ENCODE peak calls at places on chromosomes 11 and 22, in seven cellular contexts. One of them, this sample, is unnamed. For H3K27me3, the result is how much of the 10 kb centered on the place peaks cover.

GRCh38 chr11:5280582-5281102 is 10.9 kb upstream of the HBE1 start:
- DNase-seq in heart right ventricle: peak
- DNase-seq in stomach: peak
- DNase-seq in heart left ventricle: peak
- DNase-seq in kidney epithelial cell: peak
- DNase-seq in right cardiac atrium: peak
- DNase-seq in body of pancreas: peak
- DNase-seq in this sample: peak

GRCh38 chr11:127338380-127339259 is 338.1 kb upstream of the KIRREL3 start:
- DNase-seq in heart left ventricle: no peak
- DNase-seq in kidney epithelial cell: no peak
- DNase-seq in heart right ventricle: no peak
- DNase-seq in stomach: no peak
- DNase-seq in body of pancreas: no peak
- DNase-seq in right cardiac atrium: no peak
- DNase-seq in this sample: no peak

GRCh38 chr11:109845437-109845836 is 247.8 kb upstream of the ZC3H12C start:
- DNase-seq in right cardiac atrium: no peak
- DNase-seq in kidney epithelial cell: no peak
- DNase-seq in heart left ventricle: no peak
- DNase-seq in body of pancreas: peak
- DNase-seq in heart right ventricle: no peak
- DNase-seq in stomach: no peak
- DNase-seq in this sample: no peak

GRCh38 chr11:100827934-100828661 is 141.0 kb downstream of the ARHGAP42 start:
- DNase-seq in stomach: no peak
- DNase-seq in heart left ventricle: no peak
- DNase-seq in right cardiac atrium: no peak
- DNase-seq in body of pancreas: peak
- DNase-seq in kidney epithelial cell: peak
- DNase-seq in heart right ventricle: no peak
- DNase-seq in this sample: no peak

GRCh38 chr11:131897976-131898375 is 527.6 kb downstream of the NTM start:
- DNase-seq in body of pancreas: no peak
- DNase-seq in heart right ventricle: no peak
- DNase-seq in stomach: no peak
- DNase-seq in kidney epithelial cell: no peak
- DNase-seq in right cardiac atrium: no peak
- DNase-seq in heart left ventricle: no peak
- DNase-seq in this sample: no peak

GRCh38 chr11:16883179-16883578 is 131.0 kb downstream of the PLEKHA7 start:
- DNase-seq in kidney epithelial cell: no peak
- DNase-seq in stomach: peak
- DNase-seq in heart right ventricle: peak
- DNase-seq in heart left ventricle: no peak
- DNase-seq in body of pancreas: no peak
- DNase-seq in right cardiac atrium: no peak
- DNase-seq in this sample: no peak

GRCh38 chr11:5736396-5736795 is at the start of gene OR56B1:
- DNase-seq in right cardiac atrium: no peak
- DNase-seq in body of pancreas: no peak
- DNase-seq in heart left ventricle: no peak
- DNase-seq in heart right ventricle: no peak
- DNase-seq in stomach: no peak
- DNase-seq in kidney epithelial cell: no peak
- DNase-seq in this sample: no peak

GRCh38 chr22:38345782-38346181 is 28.5 kb upstream of the CSNK1E start:
- DNase-seq in stomach: peak
- DNase-seq in kidney epithelial cell: no peak
- DNase-seq in heart left ventricle: no peak
- DNase-seq in heart right ventricle: no peak
- DNase-seq in right cardiac atrium: no peak
- DNase-seq in body of pancreas: no peak
- DNase-seq in this sample: no peak

GRCh38 chr11:118306556-118306955 is 2.0 kb downstream of the CD3E start:
- DNase-seq in stomach: no peak
- DNase-seq in heart right ventricle: no peak
- DNase-seq in kidney epithelial cell: no peak
- DNase-seq in heart left ventricle: no peak
- DNase-seq in body of pancreas: no peak
- DNase-seq in right cardiac atrium: no peak
- DNase-seq in this sample: no peak

GRCh38 chr11:70796601-70797000 is 398.3 kb downstream of the CTTN start:
- DNase-seq in heart right ventricle: no peak
- DNase-seq in body of pancreas: no peak
- DNase-seq in right cardiac atrium: no peak
- DNase-seq in heart left ventricle: no peak
- DNase-seq in kidney epithelial cell: no peak
- DNase-seq in stomach: no peak
- DNase-seq in this sample: no peak

GRCh38 chr11:65927904-65928397 is 8.7 kb downstream of the DRAP1 start:
- DNase-seq in kidney epithelial cell: no peak
- DNase-seq in right cardiac atrium: no peak
- DNase-seq in heart left ventricle: no peak
- DNase-seq in body of pancreas: no peak
- DNase-seq in stomach: peak
- DNase-seq in heart right ventricle: no peak
- DNase-seq in this sample: peak

GRCh38 chr11:2477254-2477653 is 32.4 kb downstream of the KCNQ1 start:
- DNase-seq in heart left ventricle: peak
- DNase-seq in stomach: peak
- DNase-seq in kidney epithelial cell: no peak
- DNase-seq in heart right ventricle: no peak
- DNase-seq in right cardiac atrium: no peak
- DNase-seq in body of pancreas: peak
- DNase-seq in this sample: no peak

GRCh38 chr11:70764356-70764905 is 366.1 kb downstream of the CTTN start:
- DNase-seq in kidney epithelial cell: no peak
- DNase-seq in stomach: no peak
- DNase-seq in body of pancreas: no peak
- DNase-seq in heart right ventricle: no peak
- DNase-seq in heart left ventricle: no peak
- DNase-seq in right cardiac atrium: no peak
- DNase-seq in this sample: no peak

GRCh38 chr22:28774378-28774777 is 1.9 kb downstream of the CCDC117 start:
- DNase-seq in body of pancreas: no peak
- DNase-seq in kidney epithelial cell: no peak
- DNase-seq in right cardiac atrium: no peak
- DNase-seq in heart right ventricle: no peak
- DNase-seq in stomach: no peak
- DNase-seq in heart left ventricle: no peak
- DNase-seq in this sample: no peak

DNA sequence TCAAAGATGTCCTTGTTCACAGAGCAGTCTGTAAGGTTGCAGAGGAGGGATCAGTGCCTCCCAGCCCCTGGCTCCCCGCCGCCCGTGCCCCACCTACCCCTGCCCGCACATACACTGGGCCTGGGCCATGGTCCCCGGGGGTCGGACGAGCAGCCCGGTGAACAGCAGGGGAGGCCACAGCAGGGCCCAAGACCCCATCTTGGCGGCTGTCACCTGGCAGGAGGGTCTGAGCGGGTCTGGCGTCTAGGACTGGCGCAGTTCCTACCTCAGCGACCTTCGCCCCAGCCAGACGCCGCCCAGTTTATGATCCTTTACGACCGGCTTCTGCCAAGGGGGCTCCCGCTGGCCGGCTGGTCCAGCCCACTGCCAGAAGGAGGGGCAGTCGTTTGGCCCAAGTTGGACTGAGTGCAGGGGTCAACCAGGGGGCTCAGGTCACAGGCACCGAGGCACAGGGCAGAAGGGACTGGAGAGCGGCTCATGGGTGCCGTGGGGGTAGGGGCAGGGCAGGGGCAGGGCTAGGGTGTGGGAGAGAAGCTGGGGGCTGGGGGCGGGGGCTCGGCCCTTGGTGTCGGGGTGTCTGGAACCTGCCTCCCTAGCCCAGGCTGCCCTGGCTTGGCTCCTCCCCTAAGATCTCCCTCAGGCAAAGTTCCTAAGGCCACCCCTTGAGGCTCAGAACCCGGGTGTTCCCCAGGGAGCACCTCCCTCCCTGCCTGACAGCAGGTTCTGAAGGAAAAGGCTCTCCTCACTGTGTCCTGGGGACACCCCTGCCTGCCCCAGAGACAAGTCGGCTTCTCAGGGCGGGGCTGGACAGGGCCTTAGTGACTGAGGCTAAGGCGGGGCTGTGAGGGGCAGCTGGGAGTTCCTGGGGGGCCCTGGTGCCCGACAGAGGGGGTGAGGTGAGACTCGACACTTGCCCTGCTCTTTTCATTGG is at the start of gene CDHR5:
- DNase-seq in stomach: no peak
- DNase-seq in heart right ventricle: no peak
- DNase-seq in kidney epithelial cell: no peak
- DNase-seq in heart left ventricle: no peak
- DNase-seq in body of pancreas: no peak
- DNase-seq in right cardiac atrium: no peak
- DNase-seq in this sample: no peak
- H3K4me3 ChIP-seq in stomach: peak
- H3K4me3 ChIP-seq in heart right ventricle: no peak
- H3K4me3 ChIP-seq in kidney epithelial cell: no peak
- H3K4me3 ChIP-seq in heart left ventricle: no peak
- H3K4me3 ChIP-seq in body of pancreas: no peak
- H3K4me3 ChIP-seq in right cardiac atrium: no peak
- H3K4me3 ChIP-seq in this sample: no peak

DNA sequence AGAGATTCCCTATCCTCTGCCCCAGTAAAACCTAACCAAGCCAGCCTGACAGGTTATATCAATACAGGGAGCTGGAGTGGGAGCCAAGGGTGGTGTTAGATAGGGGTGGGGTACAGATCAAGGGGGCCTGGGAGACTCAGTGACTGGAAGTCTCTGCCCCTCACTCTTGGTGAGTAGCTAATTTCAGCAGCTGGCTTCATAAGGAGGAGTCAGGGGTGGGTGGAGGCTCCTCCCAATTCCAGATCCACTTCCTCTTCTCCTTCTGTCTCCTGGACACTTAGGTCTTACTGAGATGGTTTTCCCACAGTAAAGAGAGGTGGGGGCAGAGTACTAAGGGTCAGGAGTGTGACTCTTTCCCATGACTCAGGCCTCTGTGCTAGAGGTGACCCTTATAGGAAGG is 1.2 kb upstream of the VSIG2 start:
- DNase-seq in heart right ventricle: no peak
- DNase-seq in right cardiac atrium: no peak
- DNase-seq in heart left ventricle: no peak
- DNase-seq in stomach: no peak
- DNase-seq in kidney epithelial cell: no peak
- DNase-seq in body of pancreas: no peak
- DNase-seq in this sample: no peak
- H3K27me3 ChIP-seq in heart right ventricle: under half
- H3K27me3 ChIP-seq in right cardiac atrium: under half
- H3K27me3 ChIP-seq in heart left ventricle: under half
- H3K27me3 ChIP-seq in stomach: under half
- H3K27me3 ChIP-seq in kidney epithelial cell: under half
- H3K27me3 ChIP-seq in body of pancreas: under half
- H3K27me3 ChIP-seq in this sample: under half

DNA sequence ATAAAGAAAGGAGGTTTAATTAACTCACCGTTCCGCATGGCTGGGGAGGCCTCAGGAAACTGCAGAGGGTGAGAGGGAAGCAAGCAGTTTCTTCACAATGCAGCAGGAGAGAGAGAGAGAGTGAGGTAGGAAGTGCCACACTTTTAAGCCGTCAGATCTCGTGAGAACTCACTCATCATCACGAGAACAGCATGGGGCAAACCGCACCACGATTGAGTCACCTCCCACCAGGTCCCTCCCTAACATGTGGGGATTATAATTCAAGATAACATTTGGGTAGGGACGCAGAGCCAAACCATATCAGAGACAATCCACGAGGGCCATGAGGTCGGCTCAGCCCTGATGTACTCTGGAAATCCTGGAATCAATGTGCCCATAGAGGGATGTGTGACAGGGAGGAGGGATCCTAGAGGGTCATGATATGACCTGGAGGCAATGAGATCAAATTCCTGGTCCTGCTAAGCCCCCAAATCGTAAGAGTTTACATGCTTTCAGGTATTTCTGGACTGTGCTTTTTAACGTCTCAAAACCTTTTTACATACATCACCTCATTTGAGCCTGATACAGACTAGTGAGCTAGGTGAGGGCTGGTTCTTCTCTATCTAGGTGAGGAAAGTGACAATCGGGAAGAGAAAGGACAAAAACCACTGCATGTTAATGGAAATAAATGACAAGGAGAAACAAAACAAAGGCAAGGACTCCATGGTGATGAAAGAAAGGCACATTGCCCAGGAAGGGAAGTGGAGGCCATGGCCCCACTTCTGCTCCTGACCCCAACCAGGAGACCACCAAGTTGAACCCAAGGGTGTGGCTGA is 19.5 kb upstream of the RASSF10 start:
- DNase-seq in stomach: no peak
- DNase-seq in body of pancreas: no peak
- DNase-seq in heart left ventricle: no peak
- DNase-seq in heart right ventricle: no peak
- DNase-seq in right cardiac atrium: no peak
- DNase-seq in kidney epithelial cell: peak
- DNase-seq in this sample: no peak
- H3K4me3 ChIP-seq in stomach: no peak
- H3K4me3 ChIP-seq in body of pancreas: no peak
- H3K4me3 ChIP-seq in heart left ventricle: no peak
- H3K4me3 ChIP-seq in heart right ventricle: no peak
- H3K4me3 ChIP-seq in right cardiac atrium: no peak
- H3K4me3 ChIP-seq in kidney epithelial cell: peak
- H3K4me3 ChIP-seq in this sample: no peak

GRCh38 chr22:45094826-45095225 is 68.9 kb upstream of the NUP50 start:
- DNase-seq in kidney epithelial cell: no peak
- DNase-seq in right cardiac atrium: no peak
- DNase-seq in stomach: no peak
- DNase-seq in heart left ventricle: no peak
- DNase-seq in heart right ventricle: no peak
- DNase-seq in body of pancreas: no peak
- DNase-seq in this sample: no peak

GRCh38 chr22:45090364-45090960 is 73.3 kb upstream of the NUP50 start:
- DNase-seq in heart right ventricle: no peak
- DNase-seq in right cardiac atrium: no peak
- DNase-seq in stomach: peak
- DNase-seq in heart left ventricle: no peak
- DNase-seq in kidney epithelial cell: no peak
- DNase-seq in body of pancreas: peak
- DNase-seq in this sample: no peak

GRCh38 chr22:45094081-45094720 is 69.5 kb upstream of the NUP50 start:
- DNase-seq in heart right ventricle: no peak
- DNase-seq in kidney epithelial cell: no peak
- DNase-seq in heart left ventricle: no peak
- DNase-seq in body of pancreas: no peak
- DNase-seq in stomach: no peak
- DNase-seq in right cardiac atrium: no peak
- DNase-seq in this sample: no peak

GRCh38 chr22:45091254-45091854 is 72.4 kb upstream of the NUP50 start:
- DNase-seq in heart right ventricle: no peak
- DNase-seq in stomach: no peak
- DNase-seq in right cardiac atrium: no peak
- DNase-seq in kidney epithelial cell: no peak
- DNase-seq in heart left ventricle: no peak
- DNase-seq in body of pancreas: no peak
- DNase-seq in this sample: no peak

DNA sequence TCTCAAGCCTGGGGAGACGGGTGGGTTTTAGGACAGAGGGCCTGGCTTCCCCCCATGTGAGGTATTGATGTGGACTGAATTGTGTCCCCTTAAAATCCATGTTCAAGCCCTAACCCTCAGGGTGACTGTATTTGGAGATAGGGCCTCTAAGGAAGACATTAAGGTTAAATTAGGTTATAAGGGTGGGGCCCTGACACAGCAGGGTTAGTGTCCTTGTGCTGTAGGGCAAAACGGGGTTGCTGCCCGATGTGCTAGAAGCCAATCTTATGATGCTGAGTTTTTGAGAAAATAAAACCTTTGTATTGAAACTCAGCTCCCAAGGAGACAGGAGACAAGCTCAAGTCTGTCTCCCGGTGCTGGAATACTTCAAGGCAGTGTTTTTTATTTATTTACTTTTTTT is 71.1 kb upstream of the NUP50 start:
- DNase-seq in right cardiac atrium: no peak
- DNase-seq in heart left ventricle: no peak
- DNase-seq in stomach: no peak
- DNase-seq in kidney epithelial cell: no peak
- DNase-seq in heart right ventricle: no peak
- DNase-seq in body of pancreas: no peak
- DNase-seq in this sample: no peak
- H3K27me3 ChIP-seq in right cardiac atrium: under half
- H3K27me3 ChIP-seq in heart left ventricle: under half
- H3K27me3 ChIP-seq in stomach: under half
- H3K27me3 ChIP-seq in kidney epithelial cell: under half
- H3K27me3 ChIP-seq in heart right ventricle: under half
- H3K27me3 ChIP-seq in body of pancreas: under half
- H3K27me3 ChIP-seq in this sample: under half